ENCODE peak calls at places on chromosomes 7 and 10, in ten cellular contexts. L, R, N, A, Z, E, H, B, C and W are unnamed samples.

GRCh38 chr7:43198599-43199090 is 86.2 kb downstream of the HECW1 start:
- DNase-seq in N (no peak), L (no peak), A (no peak), H (no peak), C (no peak), R (peak), Z (no peak), E (no peak), B (no peak), W (no peak)

GRCh38 chr10:4662576-4663161 is 163.3 kb upstream of the AKR1E2 start:
- DNase-seq in B (peak), R (peak), N (no peak), H (no peak), L (peak), E (no peak), C (no peak), Z (no peak), A (no peak), W (no peak)

GRCh38 chr7:80848841-80849240 is 70.0 kb downstream of the SEMA3C start:
- DNase-seq in R (no peak), H (no peak), N (no peak), L (no peak), B (no peak), C (no peak), E (no peak), A (no peak), Z (no peak), W (no peak)

GRCh38 chr10:84429926-84430520 is 101.6 kb downstream of the CCSER2 start:
- DNase-seq in H (peak), Z (peak), E (peak), A (peak), C (no peak), L (peak), R (peak), B (no peak), N (peak), W (no peak)

GRCh38 chr7:112462236-112462635 is 12.0 kb downstream of the IFRD1 start:
- DNase-seq in R (no peak), A (no peak), H (no peak), B (peak), E (peak), C (no peak), N (no peak), L (peak), Z (no peak), W (peak)

GRCh38 chr7:9083837-9084236 is 650.4 kb downstream of the NXPH1 start:
- DNase-seq in N (no peak), E (no peak), Z (no peak), C (no peak), L (no peak), R (peak), B (no peak), A (peak), H (no peak), W (no peak)

GRCh38 chr7:157519798-157520244 is 183.0 kb downstream of the DNAJB6 start:
- DNase-seq in N (no peak), L (no peak), C (no peak), R (no peak), A (peak), Z (no peak), E (no peak), B (no peak), H (no peak), W (no peak)

GRCh38 chr7:66629222-66629658 is 559 bp downstream of the KCTD7 start:
- DNase-seq in C (no peak), L (peak), R (no peak), A (peak), E (no peak), B (no peak), Z (no peak), H (no peak), N (peak), W (no peak)

GRCh38 chr10:63503395-63503794 is 17.8 kb upstream of the REEP3 start:
- DNase-seq in N (no peak), E (no peak), A (no peak), Z (no peak), B (no peak), L (no peak), R (no peak), H (no peak), C (no peak), W (no peak)

GRCh38 chr7:97026705-97027426 is 2.2 kb upstream of the DLX5 start:
- DNase-seq in L (no peak), H (no peak), A (no peak), C (no peak), Z (no peak), E (no peak), N (peak), R (no peak), B (no peak), W (no peak)

GRCh38 chr10:69439813-69440506 is 11.3 kb upstream of the TSPAN15 start:
- DNase-seq in A (no peak), B (peak), L (peak), N (no peak), E (peak), R (peak), C (no peak), Z (no peak), H (no peak), W (peak)

GRCh38 chr10:29482591-29483421 is 152.0 kb downstream of the SVIL start:
- DNase-seq in C (no peak), Z (peak), E (no peak), L (peak), R (peak), B (peak), N (no peak), H (no peak), A (peak), W (peak)

GRCh38 chr7:102196028-102196427 is 90.6 kb upstream of the SH2B2 start:
- DNase-seq in H (no peak), B (no peak), E (no peak), Z (no peak), A (no peak), L (no peak), R (no peak), N (no peak), C (no peak), W (no peak)

GRCh38 chr7:85294176-85294575 is 107.3 kb upstream of the SEMA3D start:
- DNase-seq in L (no peak), B (no peak), E (no peak), R (no peak), A (no peak), C (no peak), H (no peak), N (no peak), Z (no peak), W (no peak)

GRCh38 chr10:17503795-17504194 is 49.4 kb upstream of the ST8SIA6 start:
- DNase-seq in Z (no peak), N (no peak), E (no peak), H (no peak), A (no peak), R (no peak), C (no peak), B (no peak), L (no peak), W (no peak)

GRCh38 chr7:28503396-28503795 is 91.1 kb downstream of the CREB5 start:
- DNase-seq in Z (no peak), E (no peak), H (no peak), C (no peak), B (no peak), R (no peak), L (no peak), A (no peak), N (no peak), W (no peak)

GRCh38 chr7:106313456-106313891 is 28.7 kb upstream of the NAMPT start:
- DNase-seq in L (peak), A (no peak), C (no peak), Z (peak), H (no peak), R (no peak), B (peak), N (no peak), E (no peak), W (no peak)

GRCh38 chr7:2253525-2254244 is 11.7 kb downstream of the NUDT1 start:
- DNase-seq in R (no peak), E (no peak), Z (no peak), B (no peak), L (no peak), A (no peak), H (no peak), C (no peak), N (no peak), W (no peak)
- H3K4me3 ChIP-seq in R (no peak), E (no peak), Z (no peak), B (no peak), L (no peak), A (no peak), H (no peak), C (no peak), N (no peak), W (no peak)

GRCh38 chr10:43453266-43453831 is 16.4 kb downstream of the ZNF487 start:
- DNase-seq in Z (no peak), H (peak), N (no peak), L (no peak), E (no peak), R (no peak), B (no peak), C (no peak), A (peak), W (no peak)
- H3K4me3 ChIP-seq in Z (no peak), H (peak), N (no peak), L (peak), E (no peak), R (no peak), B (no peak), C (no peak), A (no peak), W (no peak)

GRCh38 chr10:28177944-28178637 is 124.8 kb downstream of the MPP7 start:
- DNase-seq in E (no peak), L (peak), A (peak), B (no peak), H (no peak), Z (no peak), N (no peak), C (no peak), R (no peak), W (no peak)
- H3K4me3 ChIP-seq in E (no peak), L (no peak), A (no peak), B (no peak), H (no peak), Z (no peak), N (no peak), C (peak), R (no peak), W (no peak)

GRCh38 chr10:70479626-70480253 is 1.2 kb downstream of the PALD1 start:
- DNase-seq in Z (no peak), H (no peak), R (peak), A (no peak), E (peak), N (no peak), C (no peak), L (no peak), B (no peak), W (no peak)
- H3K4me3 ChIP-seq in Z (peak), H (peak), R (no peak), A (peak), E (no peak), N (peak), C (peak), L (no peak), B (no peak), W (no peak)

DNA sequence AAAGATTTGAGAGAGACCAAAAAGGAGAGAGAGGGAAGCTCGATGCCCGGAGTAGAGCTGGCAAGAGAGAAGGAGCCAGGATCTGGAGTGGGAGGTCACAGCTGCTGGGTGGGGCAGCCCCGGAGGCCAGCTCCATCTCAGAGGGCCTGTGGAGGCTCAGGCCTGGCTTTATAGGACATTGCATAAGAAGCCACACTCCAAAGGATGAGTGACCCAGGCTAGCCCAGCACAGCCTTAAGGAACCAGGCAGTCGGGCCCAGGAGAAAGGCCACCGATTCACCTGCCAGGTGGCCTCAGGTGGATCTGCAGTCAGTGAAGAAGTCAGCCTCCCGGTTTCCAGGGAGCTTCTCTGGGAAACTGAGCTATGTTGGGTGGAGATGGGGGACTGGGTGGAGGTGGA is 691 bp downstream of the PLAC9 start:
- DNase-seq in N (no peak), C (no peak), R (no peak), E (no peak), L (peak), H (no peak), B (peak), Z (no peak), A (no peak), W (no peak)
- H3K4me3 ChIP-seq in N (no peak), C (peak), R (no peak), E (no peak), L (peak), H (no peak), B (peak), Z (peak), A (no peak), W (peak)

GRCh38 chr7:13988011-13988410 is 1.5 kb downstream of the ETV1 start:
- DNase-seq in A (no peak), B (peak), E (no peak), N (no peak), Z (no peak), C (no peak), L (peak), R (peak), H (no peak), W (no peak)

GRCh38 chr7:13988765-13989137 is 715 bp downstream of the ETV1 start:
- DNase-seq in B (peak), Z (no peak), N (peak), E (no peak), L (peak), C (no peak), H (no peak), A (no peak), R (peak), W (no peak)

GRCh38 chr7:13986208-13986607 is 3.3 kb downstream of the ETV1 start:
- DNase-seq in Z (no peak), L (no peak), R (peak), H (no peak), N (no peak), A (no peak), B (no peak), E (no peak), C (no peak), W (no peak)

GRCh38 chr7:13989138-13989943 is at the start of gene ETV1:
- DNase-seq in Z (no peak), A (no peak), H (no peak), R (peak), L (peak), B (peak), C (peak), E (peak), N (peak), W (no peak)

GRCh38 chr7:13987395-13987794 is 2.1 kb downstream of the ETV1 start:
- DNase-seq in N (no peak), A (no peak), E (no peak), H (no peak), C (no peak), R (no peak), Z (no peak), B (no peak), L (no peak), W (no peak)
- H3K4me3 ChIP-seq in N (peak), A (no peak), E (no peak), H (no peak), C (no peak), R (no peak), Z (peak), B (no peak), L (peak), W (peak)

DNA sequence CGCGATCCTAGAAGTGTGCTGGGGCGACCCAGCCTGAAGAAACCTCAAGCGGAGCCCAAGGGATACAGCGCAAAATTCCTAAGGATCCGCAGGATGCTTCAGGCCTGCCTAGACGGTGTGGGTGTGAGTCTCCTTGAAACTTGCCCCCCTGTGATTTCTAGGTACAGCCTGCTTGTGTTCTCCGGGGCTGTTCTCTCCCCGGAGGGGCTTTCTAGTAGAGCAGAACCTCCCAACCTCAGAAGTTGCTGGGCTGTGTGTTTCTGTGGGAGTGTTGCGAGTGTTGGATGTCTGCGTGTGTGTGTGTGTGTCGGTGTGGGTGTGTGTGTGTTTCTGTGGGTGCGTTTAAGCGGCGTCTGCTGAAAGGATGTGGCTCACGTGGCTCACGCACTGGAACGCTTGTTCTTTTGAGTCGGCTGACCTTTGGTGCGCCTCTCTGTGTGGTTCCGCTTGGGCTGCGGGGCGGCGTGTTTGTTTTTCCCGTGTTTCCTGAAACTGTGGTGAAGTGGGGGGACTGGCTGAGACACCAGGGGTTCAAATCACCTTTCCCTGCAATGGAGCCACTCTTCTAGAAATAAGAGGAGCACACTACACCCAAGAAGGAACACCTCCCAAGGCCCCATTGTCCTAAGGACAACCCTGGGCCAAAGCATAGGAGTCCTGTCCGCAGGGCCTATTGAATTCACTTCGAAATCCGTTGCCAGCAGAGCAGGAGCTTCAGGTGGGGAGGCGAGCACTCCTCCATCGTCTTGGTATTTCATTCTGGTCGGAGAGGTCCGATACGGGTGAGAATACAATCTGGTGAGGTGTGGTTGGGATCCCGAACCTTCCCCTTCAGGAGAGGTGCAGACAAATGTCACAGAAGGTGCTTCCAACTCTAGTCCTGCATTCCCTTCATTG is 25.1 kb upstream of the ZNF273 start:
- DNase-seq in E (no peak), H (no peak), R (no peak), N (no peak), C (no peak), A (no peak), Z (no peak), L (no peak), B (no peak), W (no peak)
- H3K4me3 ChIP-seq in E (no peak), H (peak), R (no peak), N (peak), C (peak), A (no peak), Z (no peak), L (peak), B (no peak), W (peak)

GRCh38 chr10:5945203-5945534 is 32.2 kb downstream of the IL15RA start:
- DNase-seq in Z (no peak), C (no peak), H (no peak), A (no peak), N (no peak), L (no peak), E (no peak), R (no peak), B (no peak), W (no peak)
- H3K4me3 ChIP-seq in Z (peak), C (peak), H (no peak), A (no peak), N (no peak), L (peak), E (no peak), R (no peak), B (no peak), W (no peak)